ENCODE peak calls at places on chromosome 11, in six cellular contexts. W is IMR-90, C is HCT116, X is tibial nerve, V is heart left ventricle, R is lower leg skin. S is an unnamed sample.

GRCh38 chr11:123357353-123357989 is 72.6 kb upstream of the GRAMD1B start:
- DNase-seq in R (no peak), C (no peak), V (no peak), W (no peak), X (no peak), S (no peak)

GRCh38 chr11:102678022-102678421 is 27.5 kb downstream of the MMP27 start:
- DNase-seq in W (no peak), X (no peak), V (no peak), R (no peak), C (no peak), S (no peak)

GRCh38 chr11:94325681-94326080 is 21.3 kb downstream of the IZUMO1R start:
- DNase-seq in X (no peak), R (no peak), V (no peak), W (peak; percentile 19), C (peak; percentile 41), S (peak; percentile 16)

GRCh38 chr11:61587541-61587941 is 6.7 kb upstream of the SYT7 start:
- DNase-seq in W (no peak), V (peak; percentile 80), C (no peak), R (no peak), X (no peak), S (peak; percentile 62)

GRCh38 chr11:8025816-8026215 is 38.7 kb downstream of the EIF3F start:
- DNase-seq in V (no peak), C (no peak), R (no peak), X (no peak), W (peak; percentile 76), S (no peak)

GRCh38 chr11:35838071-35838470 is 105.8 kb upstream of the LDLRAD3 start:
- DNase-seq in X (no peak), R (no peak), W (no peak), V (no peak), C (no peak), S (no peak)

GRCh38 chr11:111557425-111558111 is 17.0 kb downstream of the LAYN start:
- DNase-seq in R (no peak), W (peak; percentile 99), C (no peak), V (no peak), X (no peak), S (no peak)

GRCh38 chr11:119756169-119756568 is 27.2 kb upstream of the NECTIN1 start:
- DNase-seq in W (no peak), R (no peak), V (no peak), X (no peak), C (no peak), S (no peak)

GRCh38 chr11:111949519-111950426 is 12.6 kb downstream of the DIXDC1 start:
- DNase-seq in W (no peak), V (no peak), C (no peak), X (no peak), R (no peak), S (no peak)

GRCh38 chr11:83265331-83265730 is 20.8 kb downstream of the CCDC90B start:
- DNase-seq in V (no peak), X (no peak), C (no peak), W (peak; percentile 64), R (no peak), S (no peak)

GRCh38 chr11:110297726-110298297 is 1.4 kb upstream of the RDX start:
- DNase-seq in R (no peak), W (no peak), V (no peak), X (no peak), C (no peak), S (no peak)

GRCh38 chr11:58390551-58391063 is 16.1 kb downstream of the OR5B3 start:
- DNase-seq in C (no peak), V (peak; percentile 37), R (no peak), X (no peak), W (no peak), S (no peak)

GRCh38 chr11:73914284-73914683 is 36.5 kb upstream of the DNAJB13 start:
- DNase-seq in C (no peak), R (no peak), X (no peak), W (no peak), V (no peak), S (peak; percentile 42)

GRCh38 chr11:35247428-35247827 is 108.5 kb downstream of the CD44 start:
- DNase-seq in X (no peak), C (no peak), V (no peak), R (no peak), W (no peak), S (no peak)

GRCh38 chr11:79431535-79431934 is 9.3 kb downstream of the TENM4 start:
- DNase-seq in V (no peak), W (peak; percentile 89), X (no peak), C (no peak), R (no peak), S (no peak)

GRCh38 chr11:65776710-65777141 is 4.0 kb downstream of the AP5B1 start:
- DNase-seq in V (no peak), C (no peak), X (no peak), W (no peak), R (peak; percentile 12), S (peak; percentile 72)

GRCh38 chr11:61378713-61379313 is 13.6 kb upstream of the TMEM216 start:
- DNase-seq in R (peak; percentile 67), C (no peak), X (peak; percentile 37), W (peak; percentile 97), V (no peak), S (no peak)

GRCh38 chr11:61507962-61508824 is at the start of gene LRRC10B:
- DNase-seq in R (no peak), W (no peak), V (no peak), C (peak; percentile 52), X (no peak), S (peak; percentile 40)

GRCh38 chr11:8604078-8604723 is 10.2 kb upstream of the STK33 start:
- DNase-seq in X (no peak), R (peak; percentile 81), W (peak; percentile 100), V (no peak), C (peak; percentile 63), S (peak; percentile 65)

DNA sequence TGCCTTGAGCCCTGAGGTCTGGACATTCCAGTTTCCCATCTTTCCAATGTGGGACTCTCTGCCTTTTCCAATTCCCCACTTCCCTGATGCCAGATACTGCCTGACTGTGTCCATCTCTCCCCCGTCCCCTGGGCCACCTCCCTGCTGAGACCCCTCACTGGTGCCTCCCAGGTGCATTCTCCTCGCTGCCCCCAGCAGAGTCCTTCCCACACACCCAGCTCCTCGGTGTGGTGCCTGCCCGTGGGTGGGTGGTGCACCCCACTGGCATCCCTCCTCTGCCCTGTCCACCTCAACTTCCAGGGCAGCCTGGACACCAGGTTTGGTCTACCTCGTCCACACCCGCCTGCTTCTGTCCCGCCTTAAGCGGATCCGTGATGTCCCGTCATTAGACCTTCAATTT is 4.9 kb upstream of the MRGPRF start:
- DNase-seq in V (no peak), X (no peak), R (no peak), W (no peak), C (no peak), S (no peak)
- TF ChIP-seq CTCF in V (no peak), X (no peak), R (no peak), W (no peak), C (no peak), S (no peak)

GRCh38 chr11:2301631-2302272 is at the start of the genes C11orf21 and TSPAN32:
- DNase-seq in R (peak; percentile 35), C (no peak), X (no peak), W (peak; percentile 3), V (peak; percentile 83), S (no peak)
- H3K4me3 ChIP-seq in R (no peak within 1 kb of the TSS), C (no peak within 1 kb of the TSS), X (peak within 1 kb of the TSS; percentile 8), W (no peak within 1 kb of the TSS), V (peak within 1 kb of the TSS; percentile 20), S (no peak within 1 kb of the TSS)

GRCh38 chr11:117998201-117998579 is 12.0 kb downstream of the IL10RA start:
- DNase-seq in X (no peak), R (no peak), V (no peak), W (no peak), C (no peak), S (no peak)

GRCh38 chr11:117999354-117999993 is 13.3 kb downstream of the IL10RA start:
- DNase-seq in W (no peak), X (no peak), C (no peak), V (no peak), R (no peak), S (no peak)

GRCh38 chr11:117998664-117999353 is 12.6 kb downstream of the IL10RA start:
- DNase-seq in W (no peak), C (no peak), R (no peak), X (no peak), V (no peak), S (no peak)

GRCh38 chr11:117996058-117996457 is 9.9 kb downstream of the IL10RA start:
- DNase-seq in W (no peak), C (no peak), V (no peak), X (no peak), R (no peak), S (no peak)

DNA sequence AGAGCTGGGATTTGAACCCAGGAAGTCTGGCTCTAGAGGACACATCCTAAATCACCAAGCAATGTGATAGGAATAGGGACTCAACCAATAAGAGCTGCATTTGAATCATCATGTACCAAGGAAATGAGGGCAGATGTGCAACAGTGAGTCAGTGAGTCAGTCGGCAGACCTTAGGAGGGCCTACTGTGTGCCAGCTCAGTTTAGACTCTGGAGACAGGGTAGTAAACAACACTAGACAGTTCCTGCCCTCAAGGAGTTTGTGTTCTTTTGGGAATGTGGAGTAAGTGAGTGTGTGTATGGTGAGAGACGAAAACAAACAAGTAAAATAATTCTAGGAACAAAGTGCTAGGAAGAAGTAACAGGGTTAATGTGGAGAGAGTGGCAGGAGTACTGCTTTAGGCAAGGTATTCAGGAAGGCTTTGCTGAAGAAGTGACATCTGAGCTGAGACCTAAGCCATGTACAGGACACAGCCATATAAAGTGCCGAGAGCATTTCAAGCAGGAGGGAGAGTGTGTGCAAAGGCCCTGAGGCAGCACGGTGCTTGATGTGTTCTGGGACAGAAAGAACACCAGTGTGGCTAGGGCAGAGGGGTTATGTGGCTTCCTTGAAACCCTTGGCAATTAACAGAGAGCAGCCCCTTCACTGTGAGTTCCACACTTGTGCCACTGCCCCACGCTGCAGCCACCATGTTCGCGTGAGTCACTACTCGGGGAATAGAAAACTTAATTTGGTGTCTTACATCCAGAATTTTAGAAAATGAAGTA is 11.4 kb downstream of the IL10RA start:
- DNase-seq in C (no peak), X (no peak), W (no peak), R (no peak), V (no peak), S (no peak)
- TF ChIP-seq POLR2A in C (no peak), X (no peak), W (no peak), R (no peak), V (no peak), S (no peak)

GRCh38 chr11:17697175-17697949 is 22.0 kb upstream of the MYOD1 start:
- DNase-seq in X (no peak), C (no peak), V (no peak), R (no peak), W (no peak), S (no peak)
- TF ChIP-seq CTCF in X (no peak), C (no peak), V (no peak), R (no peak), W (no peak), S (no peak)

GRCh38 chr11:77668760-77669159 is 31.2 kb upstream of the CLNS1A start:
- DNase-seq in V (no peak), C (no peak), W (peak; percentile 62), R (no peak), X (no peak), S (no peak)
- H3K4me3 ChIP-seq in V (no peak overlapping the region), C (no peak overlapping the region), W (no peak overlapping the region), R (no peak overlapping the region), X (no peak overlapping the region), S (no peak overlapping the region)

S was measured in body of pancreas.